ENCODE peak calls at places on chromosomes 4 and X, in ten cellular contexts. R, D, U, H, S, F, L, P, M and T are unnamed samples.

GRCh38 chr4:162163892-162164759 is at the start of gene FSTL5:
- DNase-seq in R (peak; percentile 9), D (peak; percentile 79), U (no peak), H (peak; percentile 43), S (peak; percentile 84), F (peak; percentile 5), L (peak; percentile 70), P (no peak), M (peak; percentile 81), T (peak; percentile 76)

GRCh38 chrX:35351795-35352483 is 409.3 kb downstream of the FAM47B start:
- DNase-seq in R (peak; percentile 6), D (no peak), U (no peak), H (no peak), S (no peak), F (no peak), L (no peak), P (no peak), M (no peak), T (no peak)

GRCh38 chrX:7586126-7586525 is 256.8 kb upstream of the VCX start:
- DNase-seq in R (no peak), D (peak; percentile 17), U (peak; percentile 11), H (peak; percentile 66), S (no peak), F (no peak), L (no peak), P (no peak), M (peak; percentile 39), T (no peak)

GRCh38 chr4:163263601-163264000 is 68.8 kb downstream of the NPY1R start:
- DNase-seq in R (no peak), D (no peak), U (no peak), H (no peak), S (no peak), F (no peak), L (no peak), P (no peak), M (no peak), T (no peak)

GRCh38 chr4:13986533-13986932 is 359.0 kb upstream of the BOD1L1 start:
- DNase-seq in R (no peak), D (no peak), U (no peak), H (no peak), S (no peak), F (no peak), L (no peak), P (no peak), M (no peak), T (no peak)

GRCh38 chrX:23317799-23318724 is 16.6 kb upstream of the PTCHD1 start:
- DNase-seq in R (no peak), D (no peak), U (peak; percentile 13), H (no peak), S (no peak), F (no peak), L (no peak), P (no peak), M (peak; percentile 13), T (peak; percentile 34)

GRCh38 chr4:75831856-75832405 is 70.3 kb downstream of the PPEF2 start:
- DNase-seq in R (peak; percentile 10), D (no peak), U (peak; percentile 83), H (no peak), S (no peak), F (no peak), L (no peak), P (no peak), M (no peak), T (no peak)

GRCh38 chr4:3414421-3415279 is 27.1 kb upstream of the HGFAC start:
- DNase-seq in R (no peak), D (no peak), U (peak; percentile 66), H (no peak), S (peak; percentile 57), F (no peak), L (peak; percentile 42), P (no peak), M (no peak), T (no peak)

GRCh38 chr4:38768968-38769394 is 13.8 kb downstream of the TLR10 start:
- DNase-seq in R (no peak), D (peak; percentile 15), U (peak; percentile 58), H (no peak), S (no peak), F (no peak), L (no peak), P (no peak), M (peak; percentile 33), T (no peak)

GRCh38 chr4:38769441-38770210 is 13.2 kb downstream of the TLR10 start:
- DNase-seq in R (no peak), D (no peak), U (no peak), H (no peak), S (no peak), F (no peak), L (no peak), P (no peak), M (no peak), T (no peak)

DNA sequence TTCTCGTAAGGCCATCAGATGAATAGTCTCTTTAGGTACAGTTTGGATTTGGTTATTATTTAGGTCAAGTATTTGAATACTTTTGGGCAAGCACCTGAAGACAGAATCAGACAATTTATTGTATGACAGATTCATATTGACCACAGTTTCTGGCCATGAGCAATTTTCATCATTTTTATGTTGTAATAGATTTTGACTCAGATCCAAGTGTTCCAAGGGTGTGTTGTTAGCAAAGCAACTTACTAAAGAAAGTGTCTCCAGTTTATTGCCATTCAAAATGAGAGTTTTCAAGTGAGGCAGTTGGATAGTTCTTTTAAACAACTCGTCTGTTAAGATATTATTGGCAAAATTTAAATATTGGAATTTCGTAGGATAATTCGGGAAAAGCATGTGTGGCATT is 8.6 kb downstream of the TLR10 start:
- DNase-seq in R (no peak), D (no peak), U (no peak), H (no peak), S (no peak), F (no peak), L (no peak), P (no peak), M (peak; percentile 55), T (no peak)
- H3K4me3 ChIP-seq in R (no peak overlapping the region), D (no peak overlapping the region), U (no peak overlapping the region), H (no peak overlapping the region), S (no peak overlapping the region), F (no peak overlapping the region), L (no peak overlapping the region), P (no peak overlapping the region), M (no peak overlapping the region), T (no peak overlapping the region)

DNA sequence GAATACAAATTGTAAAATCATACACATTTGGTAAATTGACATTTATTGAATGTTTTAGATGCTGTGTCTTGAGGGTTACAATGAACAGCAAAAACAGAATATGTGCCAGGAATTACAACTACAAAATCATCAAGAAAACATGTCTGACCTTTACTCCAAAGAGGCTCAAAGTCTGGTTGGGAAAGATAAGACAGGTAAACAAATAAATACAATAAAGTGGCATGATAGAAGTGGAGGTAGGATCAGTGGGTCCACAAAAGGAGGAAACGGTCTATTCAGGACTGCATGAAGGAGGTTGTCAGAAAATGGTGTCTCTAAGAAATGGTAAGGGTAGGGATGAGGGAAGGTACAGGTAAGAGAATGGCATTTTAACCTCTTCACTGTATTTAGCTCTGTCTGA is 3.8 kb downstream of the ARHGEF38 start:
- DNase-seq in R (no peak), D (no peak), U (no peak), H (no peak), S (no peak), F (no peak), L (no peak), P (no peak), M (no peak), T (no peak)
- TF ChIP-seq CTCF in R (no peak), D (no peak), U (no peak), H (no peak), S (no peak), F (no peak), L (no peak), P (no peak), M (no peak), T (no peak)

GRCh38 chr4:177123811-177124210 is 185.9 kb upstream of the NEIL3 start:
- DNase-seq in R (no peak), D (no peak), U (no peak), H (no peak), S (no peak), F (no peak), L (no peak), P (no peak), M (no peak), T (no peak)

GRCh38 chr4:177128306-177128705 is 181.4 kb upstream of the NEIL3 start:
- DNase-seq in R (no peak), D (peak; percentile 59), U (no peak), H (peak; percentile 45), S (no peak), F (no peak), L (no peak), P (no peak), M (peak; percentile 72), T (no peak)

GRCh38 chr4:177125656-177126055 is 184.0 kb upstream of the NEIL3 start:
- DNase-seq in R (no peak), D (no peak), U (no peak), H (peak; percentile 22), S (no peak), F (no peak), L (no peak), P (no peak), M (no peak), T (no peak)

GRCh38 chr4:177124436-177124835 is 185.2 kb upstream of the NEIL3 start:
- DNase-seq in R (no peak), D (no peak), U (no peak), H (no peak), S (no peak), F (no peak), L (no peak), P (no peak), M (no peak), T (no peak)

GRCh38 chr4:177127658-177128057 is 182.0 kb upstream of the NEIL3 start:
- DNase-seq in R (no peak), D (peak; percentile 29), U (no peak), H (no peak), S (no peak), F (no peak), L (no peak), P (no peak), M (peak; percentile 33), T (no peak)
- H3K4me3 ChIP-seq in R (no peak overlapping the region), D (no peak overlapping the region), U (no peak overlapping the region), H (no peak overlapping the region), S (no peak overlapping the region), F (no peak overlapping the region), L (no peak overlapping the region), P (no peak overlapping the region), M (no peak overlapping the region), T (no peak overlapping the region)

DNA sequence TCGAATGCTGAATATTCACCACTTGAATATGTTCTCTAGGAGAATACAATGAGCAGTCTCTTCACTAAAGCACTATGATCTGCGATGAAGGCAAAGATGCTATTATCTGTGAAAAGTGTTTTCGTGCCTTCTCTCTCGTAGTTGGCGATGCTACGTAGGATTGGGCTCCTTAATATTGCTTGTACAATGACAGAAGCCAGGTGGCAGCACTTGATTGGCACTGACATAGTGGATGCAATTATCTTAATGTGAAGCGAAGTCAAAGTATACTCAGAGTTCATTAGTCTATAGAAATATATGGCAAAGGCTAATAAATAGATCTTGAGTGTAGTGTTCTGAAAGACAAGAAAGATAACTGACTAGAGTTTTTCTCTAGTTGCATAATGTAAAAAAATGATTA is 1135.7 kb upstream of the AGA start:
- DNase-seq in R (no peak), D (no peak), U (no peak), H (no peak), S (no peak), F (no peak), L (no peak), P (no peak), M (no peak), T (peak; percentile 3)
- TF ChIP-seq CTCF in R (no peak), D (no peak), U (no peak), H (no peak), S (no peak), F (no peak), L (no peak), P (no peak), M (no peak), T (no peak)

GRCh38 chr4:145176641-145177432 is 3.6 kb downstream of the OTUD4 start:
- DNase-seq in R (no peak), D (no peak), U (no peak), H (no peak), S (no peak), F (no peak), L (no peak), P (no peak), M (no peak), T (no peak)
- H3K4me3 ChIP-seq in R (peak overlapping the region; percentile 92), D (no peak overlapping the region), U (peak overlapping the region; percentile 65), H (peak overlapping the region; percentile 86), S (peak overlapping the region; percentile 73), F (peak overlapping the region; percentile 89), L (peak overlapping the region; percentile 59), P (peak overlapping the region; percentile 81), M (peak overlapping the region; percentile 15), T (no peak overlapping the region)